ENCODE peak calls at places on chromosomes 3 and 15, in six cellular contexts. T is psoas muscle; A is posterior cingulate gyrus; E is NCI-H1105 treated with DMSO at 0.1 percent for 48 hours; Y is effector CD4-positive, alpha-beta T cell; F is bronchial epithelial cell. C is an unnamed sample.

GRCh38 chr3:127457094-127457475 is 133.4 kb downstream of the TPRA1 start:
- DNase-seq in T (peak; percentile 54), A (no peak), E (no peak), Y (no peak), F (peak; percentile 77), C (no peak)

GRCh38 chr15:92954578-92954977 is 54.5 kb downstream of the CHD2 start:
- DNase-seq in T (no peak), A (no peak), E (no peak), Y (no peak), F (no peak), C (no peak)

GRCh38 chr15:59991919-59992318 is 12.2 kb upstream of the FOXB1 start:
- DNase-seq in T (no peak), A (no peak), E (peak; percentile 100), Y (no peak), F (no peak), C (no peak)

GRCh38 chr3:133967992-133968892 is 61.5 kb downstream of the SLCO2A1 start:
- DNase-seq in T (no peak), A (no peak), E (no peak), Y (no peak), F (no peak), C (no peak)

GRCh38 chr15:79635897-79636596 is 203.9 kb downstream of the MINAR1 start:
- DNase-seq in T (no peak), A (no peak), E (no peak), Y (no peak), F (no peak), C (no peak)

GRCh38 chr3:35707904-35708303 is 68.6 kb downstream of the ARPP21 start:
- DNase-seq in T (no peak), A (no peak), E (no peak), Y (no peak), F (no peak), C (no peak)

GRCh38 chr3:14791343-14791945 is 27.3 kb upstream of the FGD5 start:
- DNase-seq in T (peak; percentile 75), A (no peak), E (no peak), Y (peak; percentile 19), F (peak; percentile 41), C (no peak)

GRCh38 chr15:42879390-42879912 is 41.1 kb downstream of the TTBK2 start:
- DNase-seq in T (no peak), A (no peak), E (peak; percentile 36), Y (no peak), F (no peak), C (no peak)

GRCh38 chr3:120435621-120436020 is 15.2 kb downstream of the FSTL1 start:
- DNase-seq in T (no peak), A (no peak), E (no peak), Y (no peak), F (peak; percentile 92), C (no peak)

GRCh38 chr15:95495033-95495541 is 835.4 kb upstream of the NR2F2 start:
- DNase-seq in T (peak; percentile 39), A (no peak), E (peak; percentile 3), Y (no peak), F (no peak), C (no peak)

C was measured in NCI-H748 treated with DMSO at 0.1 percent for 48 hours.